ENCODE peak calls at places on chromosomes 7 and 10, in nine cellular contexts. O is fibroblast of lung; U is NCI-H460; A is AML-193; N is dorsolateral prefrontal cortex; P is HEK293T; X is pons; D is EL; E is activated CD4-positive, alpha-beta T cell treated with anti-CD3 and anti-CD28 coated beads, Interleukin-2, amount 50 U/mL, for 4 hours. W is an unnamed sample.

GRCh38 chr10:71746344-71747037 is 26.8 kb downstream of the VSIR start:
- DNase-seq in O (no peak), U (no peak), A (peak; percentile 84), N (no peak), P (peak; percentile 28), X (no peak), D (no peak), E (no peak), W (no peak)

GRCh38 chr10:8312079-8312478 is 257.6 kb downstream of the GATA3 start:
- DNase-seq in O (peak; percentile 68), U (no peak), A (no peak), N (no peak), P (no peak), X (no peak), D (no peak), E (no peak), W (no peak)

GRCh38 chr7:98034044-98035035 is 44.3 kb upstream of the OCM2 start:
- DNase-seq in O (no peak), U (no peak), A (no peak), N (peak; percentile 72), P (no peak), X (peak; percentile 18), D (no peak), E (no peak), W (no peak)

GRCh38 chr7:128929201-128929808 is 8.4 kb upstream of the IRF5 start:
- DNase-seq in O (no peak), U (no peak), A (no peak), N (no peak), P (no peak), X (no peak), D (no peak), E (no peak), W (no peak)

GRCh38 chr10:112002191-112002590 is 181.4 kb downstream of the GPAM start:
- DNase-seq in O (no peak), U (no peak), A (no peak), N (no peak), P (no peak), X (no peak), D (no peak), E (no peak), W (no peak)

GRCh38 chr10:133056651-133057178 is 31.0 kb upstream of the ADGRA1 start:
- DNase-seq in O (no peak), U (no peak), A (no peak), N (no peak), P (no peak), X (no peak), D (no peak), E (no peak), W (no peak)

GRCh38 chr10:43774234-43774769 is 125.6 kb upstream of the ZNF32 start:
- DNase-seq in O (no peak), U (no peak), A (no peak), N (no peak), P (no peak), X (no peak), D (no peak), E (no peak), W (no peak)

GRCh38 chr10:131961047-131961776 is 20.5 kb downstream of the BNIP3 start:
- DNase-seq in O (no peak), U (no peak), A (no peak), N (peak; percentile 42), P (no peak), X (no peak), D (no peak), E (no peak), W (no peak)

GRCh38 chr7:68684246-68684850 is 913.9 kb upstream of the AUTS2 start:
- DNase-seq in O (peak; percentile 86), U (no peak), A (no peak), N (no peak), P (no peak), X (peak; percentile 96), D (no peak), E (no peak), W (peak; percentile 68)

GRCh38 chr10:43134126-43134905 is 3.9 kb upstream of the CSGALNACT2 start:
- DNase-seq in O (no peak), U (no peak), A (no peak), N (no peak), P (no peak), X (no peak), D (no peak), E (no peak), W (no peak)

GRCh38 chr7:132077986-132078385 is 498.3 kb downstream of the PLXNA4 start:
- DNase-seq in O (peak; percentile 57), U (no peak), A (no peak), N (no peak), P (no peak), X (no peak), D (no peak), E (no peak), W (no peak)

GRCh38 chr10:5293691-5294550 is 70.8 kb upstream of the UCN3 start:
- DNase-seq in O (peak; percentile 6), U (peak; percentile 37), A (peak; percentile 35), N (no peak), P (peak; percentile 62), X (no peak), D (peak; percentile 61), E (no peak), W (peak; percentile 71)

GRCh38 chr10:86086418-86086817 is 280.2 kb downstream of the GRID1 start:
- DNase-seq in O (no peak), U (no peak), A (no peak), N (no peak), P (no peak), X (no peak), D (no peak), E (no peak), W (no peak)

GRCh38 chr10:35306852-35307251 is 29.5 kb upstream of the CCNY start:
- DNase-seq in O (peak; percentile 50), U (peak; percentile 23), A (no peak), N (no peak), P (no peak), X (no peak), D (no peak), E (no peak), W (no peak)

GRCh38 chr7:585229-585711 is 65.6 kb upstream of the PDGFA start:
- DNase-seq in O (no peak), U (no peak), A (no peak), N (no peak), P (no peak), X (no peak), D (no peak), E (peak; percentile 72), W (no peak)

GRCh38 chr10:125153693-125154490 is 6.5 kb downstream of the CTBP2 start:
- DNase-seq in O (peak; percentile 64), U (no peak), A (no peak), N (no peak), P (no peak), X (peak; percentile 52), D (peak; percentile 72), E (no peak), W (no peak)

GRCh38 chr10:43226851-43227845 is 39.7 kb downstream of the RASGEF1A start:
- DNase-seq in O (no peak), U (no peak), A (no peak), N (peak; percentile 39), P (no peak), X (no peak), D (no peak), E (no peak), W (no peak)

GRCh38 chr10:23417254-23417653 is 21.6 kb upstream of the OTUD1 start:
- DNase-seq in O (no peak), U (no peak), A (no peak), N (no peak), P (no peak), X (no peak), D (no peak), E (no peak), W (no peak)